ENCODE peak calls at places on chromosomes 3 and 15, in five cellular contexts. O, H, S, X and Z are unnamed samples.

GRCh38 chr15:42159381-42160015 is 3.1 kb upstream of the PLA2G4F start:
- DNase-seq in X (no peak), H (peak), O (no peak), S (peak), Z (no peak)

GRCh38 chr3:85939026-85939616 is 980.3 kb downstream of the CADM2 start:
- DNase-seq in O (no peak), H (no peak), X (no peak), S (no peak), Z (peak)

GRCh38 chr3:180870008-180870733 is 42.3 kb upstream of the FXR1 start:
- DNase-seq in O (no peak), X (no peak), H (peak), S (peak), Z (no peak)

GRCh38 chr15:62190257-62190656 is 25.2 kb upstream of the C2CD4B start:
- DNase-seq in X (no peak), S (no peak), H (no peak), O (no peak), Z (no peak)

GRCh38 chr3:126351086-126351770 is 6.0 kb downstream of the KLF15 start:
- DNase-seq in H (peak), O (no peak), S (peak), X (no peak), Z (no peak)

GRCh38 chr15:75223688-75224087 is 22.0 kb downstream of the C15orf39 start:
- DNase-seq in S (peak), O (no peak), X (no peak), H (peak), Z (no peak)

GRCh38 chr15:100334905-100335304 is 6.9 kb downstream of the ADAMTS17 start:
- DNase-seq in H (no peak), X (no peak), S (no peak), O (no peak), Z (no peak)

GRCh38 chr3:48190911-48191310 is 2.7 kb upstream of the CDC25A start:
- DNase-seq in X (no peak), S (no peak), O (no peak), H (no peak), Z (no peak)

GRCh38 chr3:183817111-183817510 is 8.3 kb downstream of the MAP6D1 start:
- DNase-seq in O (no peak), S (no peak), H (no peak), X (no peak), Z (peak)

GRCh38 chr15:90046846-90047481 is 45.8 kb downstream of the ZNF710 start:
- DNase-seq in X (no peak), S (peak), H (no peak), O (peak), Z (no peak)

GRCh38 chr3:129224984-129225393 is 24.4 kb upstream of the COPG1 start:
- DNase-seq in X (peak), S (peak), H (peak), O (peak), Z (peak)

GRCh38 chr3:174035317-174035886 is 637.9 kb downstream of the NLGN1 start:
- DNase-seq in X (no peak), S (no peak), H (no peak), O (no peak), Z (no peak)

GRCh38 chr3:98556164-98557130 is 24.7 kb downstream of the GPR15 start:
- DNase-seq in O (peak), S (no peak), X (no peak), H (no peak), Z (no peak)

GRCh38 chr3:186461141-186461540 is 83.0 kb downstream of the CRYGS start:
- DNase-seq in H (no peak), X (peak), O (no peak), S (no peak), Z (no peak)

GRCh38 chr15:77577350-77577749 is 55.4 kb downstream of the LINGO1 start:
- DNase-seq in H (no peak), X (no peak), O (no peak), S (no peak), Z (peak)